ENCODE peak calls at places on chromosomes 7 and 10, in nine cellular contexts. P, O, Q, J, T, Y, F, V and Z are unnamed samples.

GRCh38 chr7:69873512-69873911 is 275.2 kb downstream of the AUTS2 start:
- DNase-seq in P (no peak), O (no peak), Q (no peak), J (no peak), T (no peak), Y (no peak), F (no peak), V (no peak), Z (no peak)

GRCh38 chr10:124994573-124995473 is 52.9 kb downstream of the ZRANB1 start:
- DNase-seq in P (no peak), O (no peak), Q (no peak), J (no peak), T (no peak), Y (no peak), F (peak; percentile 70), V (no peak), Z (peak; percentile 25)

GRCh38 chr10:85604136-85604725 is 762.4 kb downstream of the GRID1 start:
- DNase-seq in P (no peak), O (no peak), Q (no peak), J (no peak), T (no peak), Y (no peak), F (no peak), V (no peak), Z (no peak)

GRCh38 chr10:51574248-51575067 is 124.9 kb downstream of the CSTF2T start:
- DNase-seq in P (no peak), O (no peak), Q (no peak), J (no peak), T (no peak), Y (no peak), F (no peak), V (no peak), Z (no peak)

GRCh38 chr7:40884226-40884625 is 749.4 kb downstream of the SUGCT start:
- DNase-seq in P (no peak), O (no peak), Q (no peak), J (no peak), T (no peak), Y (no peak), F (no peak), V (no peak), Z (no peak)

GRCh38 chr7:128881458-128882125 is 18.9 kb downstream of the ATP6V1F start:
- DNase-seq in P (no peak), O (no peak), Q (no peak), J (no peak), T (no peak), Y (no peak), F (no peak), V (no peak), Z (no peak)

GRCh38 chr10:8591619-8592018 is 537.1 kb downstream of the GATA3 start:
- DNase-seq in P (no peak), O (no peak), Q (no peak), J (no peak), T (no peak), Y (no peak), F (no peak), V (no peak), Z (no peak)

GRCh38 chr7:96397936-96398596 is 76.2 kb upstream of the SLC25A13 start:
- DNase-seq in P (no peak), O (no peak), Q (no peak), J (no peak), T (no peak), Y (no peak), F (peak; percentile 70), V (no peak), Z (no peak)

GRCh38 chr7:90666186-90666585 is 70.1 kb downstream of the CDK14 start:
- DNase-seq in P (no peak), O (no peak), Q (no peak), J (no peak), T (no peak), Y (no peak), F (no peak), V (no peak), Z (no peak)

GRCh38 chr10:69783515-69783914 is 18.2 kb upstream of the COL13A1 start:
- DNase-seq in P (no peak), O (no peak), Q (no peak), J (no peak), T (no peak), Y (no peak), F (no peak), V (no peak), Z (no peak)

GRCh38 chr10:111076191-111076681 is 593 bp upstream of the ADRA2A start:
- DNase-seq in P (peak; percentile 51), O (no peak), Q (peak; percentile 37), J (no peak), T (peak; percentile 74), Y (peak; percentile 78), F (no peak), V (peak; percentile 28), Z (peak; percentile 61)

GRCh38 chr7:42597296-42597695 is 314.6 kb downstream of the C7orf25 start:
- DNase-seq in P (no peak), O (no peak), Q (no peak), J (no peak), T (no peak), Y (no peak), F (no peak), V (no peak), Z (no peak)

GRCh38 chr10:108180883-108181282 is 1016.4 kb upstream of the SORCS1 start:
- DNase-seq in P (no peak), O (no peak), Q (no peak), J (no peak), T (no peak), Y (no peak), F (no peak), V (no peak), Z (no peak)

GRCh38 chr7:46146454-46147255 is 225.6 kb upstream of the IGFBP3 start:
- DNase-seq in P (peak; percentile 58), O (no peak), Q (no peak), J (no peak), T (no peak), Y (no peak), F (peak; percentile 78), V (no peak), Z (no peak)

GRCh38 chr7:139855498-139856270 is 26.6 kb downstream of the TBXAS1 start:
- DNase-seq in P (no peak), O (no peak), Q (no peak), J (no peak), T (peak; percentile 29), Y (no peak), F (no peak), V (no peak), Z (no peak)

GRCh38 chr7:37230221-37230620 is 218.4 kb downstream of the ELMO1 start:
- DNase-seq in P (no peak), O (no peak), Q (peak; percentile 7), J (no peak), T (no peak), Y (no peak), F (no peak), V (no peak), Z (no peak)

GRCh38 chr10:52644678-52645434 is 127.7 kb downstream of the MBL2 start:
- DNase-seq in P (peak; percentile 43), O (peak; percentile 38), Q (no peak), J (no peak), T (peak; percentile 2), Y (peak; percentile 23), F (no peak), V (peak; percentile 16), Z (peak; percentile 40)

GRCh38 chr10:35723992-35724391 is 81.9 kb upstream of the FZD8 start:
- DNase-seq in P (no peak), O (no peak), Q (no peak), J (no peak), T (no peak), Y (no peak), F (no peak), V (no peak), Z (no peak)

GRCh38 chr10:132347211-132347930 is 15.4 kb downstream of the LRRC27 start:
- DNase-seq in P (no peak), O (no peak), Q (no peak), J (no peak), T (no peak), Y (no peak), F (peak; percentile 53), V (no peak), Z (no peak)

GRCh38 chr10:72107325-72108003 is 19.1 kb upstream of the SPOCK2 start:
- DNase-seq in P (peak; percentile 24), O (no peak), Q (no peak), J (no peak), T (no peak), Y (no peak), F (no peak), V (no peak), Z (no peak)

GRCh38 chr10:121788115-121788514 is 139.7 kb downstream of the ATE1 start:
- DNase-seq in P (no peak), O (no peak), Q (no peak), J (no peak), T (no peak), Y (no peak), F (no peak), V (no peak), Z (no peak)

GRCh38 chr7:113015038-113015645 is 71.5 kb downstream of the GPR85 start:
- DNase-seq in P (peak; percentile 5), O (no peak), Q (no peak), J (no peak), T (no peak), Y (no peak), F (no peak), V (no peak), Z (no peak)

GRCh38 chr10:4120454-4120853 is 335.4 kb upstream of the KLF6 start:
- DNase-seq in P (no peak), O (no peak), Q (no peak), J (no peak), T (no peak), Y (no peak), F (no peak), V (no peak), Z (no peak)

GRCh38 chr7:122198581-122198980 is 54.5 kb upstream of the AASS start:
- DNase-seq in P (no peak), O (no peak), Q (no peak), J (no peak), T (no peak), Y (no peak), F (no peak), V (no peak), Z (no peak)

GRCh38 chr10:99917963-99918825 is 91.6 kb downstream of the DNMBP start:
- DNase-seq in P (no peak), O (peak; percentile 56), Q (no peak), J (no peak), T (no peak), Y (peak; percentile 67), F (no peak), V (no peak), Z (no peak)

GRCh38 chr10:44765299-44765698 is 145.8 kb upstream of the TMEM72 start:
- DNase-seq in P (no peak), O (no peak), Q (no peak), J (no peak), T (no peak), Y (no peak), F (no peak), V (no peak), Z (no peak)

GRCh38 chr10:63286340-63286739 is 153.2 kb downstream of the NRBF2 start:
- DNase-seq in P (no peak), O (no peak), Q (no peak), J (no peak), T (no peak), Y (no peak), F (no peak), V (no peak), Z (no peak)

GRCh38 chr7:111676167-111676566 is 113.9 kb upstream of the IMMP2L start:
- DNase-seq in P (no peak), O (no peak), Q (no peak), J (no peak), T (no peak), Y (no peak), F (no peak), V (no peak), Z (no peak)